ENCODE peak calls at places on chromosomes 13 and 19, in five cellular contexts. One of them, this sample, is unnamed.

GRCh38 chr19:15437355-15438123 is 12.2 kb downstream of the WIZ start:
- DNase-seq in fibroblast of pulmonary artery: peak
- DNase-seq in breast epithelium: no peak
- DNase-seq in CD4-positive, alpha-beta T cell: no peak
- DNase-seq in neural progenitor cell: no peak
- DNase-seq in this sample: no peak

GRCh38 chr13:30520571-30520970 is 54.8 kb upstream of the HMGB1 start:
- DNase-seq in fibroblast of pulmonary artery: peak
- DNase-seq in breast epithelium: no peak
- DNase-seq in neural progenitor cell: no peak
- DNase-seq in CD4-positive, alpha-beta T cell: no peak
- DNase-seq in this sample: peak

GRCh38 chr13:37348916-37349653 is 243.6 kb upstream of the CSNK1A1L start:
- DNase-seq in CD4-positive, alpha-beta T cell: no peak
- DNase-seq in fibroblast of pulmonary artery: no peak
- DNase-seq in neural progenitor cell: no peak
- DNase-seq in breast epithelium: no peak
- DNase-seq in this sample: no peak

GRCh38 chr13:89930861-89931260 is 1416.6 kb upstream of the MIR17HG start:
- DNase-seq in breast epithelium: no peak
- DNase-seq in fibroblast of pulmonary artery: no peak
- DNase-seq in CD4-positive, alpha-beta T cell: no peak
- DNase-seq in neural progenitor cell: no peak
- DNase-seq in this sample: no peak

GRCh38 chr19:31260171-31260933 is 88.9 kb downstream of the TSHZ3 start:
- DNase-seq in breast epithelium: no peak
- DNase-seq in CD4-positive, alpha-beta T cell: no peak
- DNase-seq in neural progenitor cell: no peak
- DNase-seq in fibroblast of pulmonary artery: no peak
- DNase-seq in this sample: no peak

GRCh38 chr19:33796164-33797100 is at the start of gene KCTD15:
- DNase-seq in fibroblast of pulmonary artery: peak
- DNase-seq in breast epithelium: no peak
- DNase-seq in neural progenitor cell: peak
- DNase-seq in CD4-positive, alpha-beta T cell: no peak
- DNase-seq in this sample: peak

GRCh38 chr19:54390942-54391577 is 24.2 kb upstream of the TTYH1 start:
- DNase-seq in CD4-positive, alpha-beta T cell: peak
- DNase-seq in fibroblast of pulmonary artery: peak
- DNase-seq in breast epithelium: no peak
- DNase-seq in neural progenitor cell: peak
- DNase-seq in this sample: peak

GRCh38 chr13:74987124-74987690 is 494.8 kb downstream of the TBC1D4 start:
- DNase-seq in CD4-positive, alpha-beta T cell: no peak
- DNase-seq in neural progenitor cell: no peak
- DNase-seq in breast epithelium: no peak
- DNase-seq in fibroblast of pulmonary artery: no peak
- DNase-seq in this sample: no peak

GRCh38 chr19:5829567-5830315 is 9.8 kb downstream of the FUT6 start:
- DNase-seq in neural progenitor cell: no peak
- DNase-seq in fibroblast of pulmonary artery: no peak
- DNase-seq in breast epithelium: no peak
- DNase-seq in CD4-positive, alpha-beta T cell: no peak
- DNase-seq in this sample: no peak

GRCh38 chr13:59439776-59440428 is 723.8 kb downstream of the DIAPH3 start:
- DNase-seq in CD4-positive, alpha-beta T cell: no peak
- DNase-seq in fibroblast of pulmonary artery: no peak
- DNase-seq in breast epithelium: no peak
- DNase-seq in neural progenitor cell: no peak
- DNase-seq in this sample: no peak

GRCh38 chr19:6006896-6007295 is 29.0 kb upstream of the RANBP3 start:
- DNase-seq in fibroblast of pulmonary artery: no peak
- DNase-seq in neural progenitor cell: no peak
- DNase-seq in breast epithelium: no peak
- DNase-seq in CD4-positive, alpha-beta T cell: no peak
- DNase-seq in this sample: no peak

GRCh38 chr19:14086098-14086497 is 515 bp upstream of the C19orf67 start:
- DNase-seq in CD4-positive, alpha-beta T cell: no peak
- DNase-seq in fibroblast of pulmonary artery: no peak
- DNase-seq in breast epithelium: no peak
- DNase-seq in neural progenitor cell: no peak
- DNase-seq in this sample: no peak

GRCh38 chr13:109730832-109731335 is 55.5 kb downstream of the IRS2 start:
- DNase-seq in fibroblast of pulmonary artery: peak
- DNase-seq in CD4-positive, alpha-beta T cell: no peak
- DNase-seq in neural progenitor cell: no peak
- DNase-seq in breast epithelium: no peak
- DNase-seq in this sample: no peak

GRCh38 chr13:75760182-75760981 is 124.3 kb downstream of the LMO7 start:
- DNase-seq in breast epithelium: no peak
- DNase-seq in neural progenitor cell: no peak
- DNase-seq in CD4-positive, alpha-beta T cell: no peak
- DNase-seq in fibroblast of pulmonary artery: no peak
- DNase-seq in this sample: peak

GRCh38 chr19:48400018-48400742 is 6.7 kb downstream of the GRIN2D start:
- DNase-seq in CD4-positive, alpha-beta T cell: no peak
- DNase-seq in neural progenitor cell: peak
- DNase-seq in breast epithelium: no peak
- DNase-seq in fibroblast of pulmonary artery: peak
- DNase-seq in this sample: peak

GRCh38 chr13:75180805-75181455 is 301.0 kb downstream of the TBC1D4 start:
- DNase-seq in neural progenitor cell: no peak
- DNase-seq in CD4-positive, alpha-beta T cell: no peak
- DNase-seq in fibroblast of pulmonary artery: peak
- DNase-seq in breast epithelium: no peak
- DNase-seq in this sample: peak

GRCh38 chr13:51829236-51829899 is 15.6 kb downstream of the TMEM272 start:
- DNase-seq in CD4-positive, alpha-beta T cell: no peak
- DNase-seq in fibroblast of pulmonary artery: no peak
- DNase-seq in breast epithelium: no peak
- DNase-seq in neural progenitor cell: no peak
- DNase-seq in this sample: no peak

GRCh38 chr19:49335071-49335783 is at the start of gene CD37:
- DNase-seq in fibroblast of pulmonary artery: no peak
- DNase-seq in neural progenitor cell: no peak
- DNase-seq in CD4-positive, alpha-beta T cell: peak
- DNase-seq in breast epithelium: peak
- DNase-seq in this sample: no peak

GRCh38 chr13:93727301-93728141 is 500.9 kb downstream of the GPC6 start:
- DNase-seq in breast epithelium: no peak
- DNase-seq in neural progenitor cell: no peak
- DNase-seq in fibroblast of pulmonary artery: peak
- DNase-seq in CD4-positive, alpha-beta T cell: no peak
- DNase-seq in this sample: peak

GRCh38 chr19:9323557-9323918 is 441 bp upstream of the ZNF559 start:
- DNase-seq in breast epithelium: peak
- DNase-seq in neural progenitor cell: no peak
- DNase-seq in fibroblast of pulmonary artery: peak
- DNase-seq in CD4-positive, alpha-beta T cell: no peak
- DNase-seq in this sample: no peak

GRCh38 chr19:11633223-11633622 is 35.9 kb downstream of the ZNF627 start:
- DNase-seq in breast epithelium: no peak
- DNase-seq in CD4-positive, alpha-beta T cell: no peak
- DNase-seq in fibroblast of pulmonary artery: no peak
- DNase-seq in neural progenitor cell: no peak
- DNase-seq in this sample: no peak

GRCh38 chr13:49633687-49634086 is 5.4 kb downstream of the ARL11 start:
- DNase-seq in neural progenitor cell: no peak
- DNase-seq in CD4-positive, alpha-beta T cell: no peak
- DNase-seq in breast epithelium: no peak
- DNase-seq in fibroblast of pulmonary artery: no peak
- DNase-seq in this sample: no peak

GRCh38 chr13:108460043-108460442 is 169.4 kb upstream of the MYO16 start:
- DNase-seq in CD4-positive, alpha-beta T cell: no peak
- DNase-seq in neural progenitor cell: no peak
- DNase-seq in fibroblast of pulmonary artery: no peak
- DNase-seq in breast epithelium: no peak
- DNase-seq in this sample: no peak

GRCh38 chr13:108463365-108463764 is 166.0 kb upstream of the MYO16 start:
- DNase-seq in CD4-positive, alpha-beta T cell: no peak
- DNase-seq in breast epithelium: no peak
- DNase-seq in neural progenitor cell: no peak
- DNase-seq in fibroblast of pulmonary artery: peak
- DNase-seq in this sample: peak
- TF ChIP-seq CTCF in CD4-positive, alpha-beta T cell: no peak
- TF ChIP-seq CTCF in breast epithelium: no peak
- TF ChIP-seq CTCF in neural progenitor cell: no peak
- TF ChIP-seq CTCF in fibroblast of pulmonary artery: no peak
- TF ChIP-seq CTCF in this sample: no peak

DNA sequence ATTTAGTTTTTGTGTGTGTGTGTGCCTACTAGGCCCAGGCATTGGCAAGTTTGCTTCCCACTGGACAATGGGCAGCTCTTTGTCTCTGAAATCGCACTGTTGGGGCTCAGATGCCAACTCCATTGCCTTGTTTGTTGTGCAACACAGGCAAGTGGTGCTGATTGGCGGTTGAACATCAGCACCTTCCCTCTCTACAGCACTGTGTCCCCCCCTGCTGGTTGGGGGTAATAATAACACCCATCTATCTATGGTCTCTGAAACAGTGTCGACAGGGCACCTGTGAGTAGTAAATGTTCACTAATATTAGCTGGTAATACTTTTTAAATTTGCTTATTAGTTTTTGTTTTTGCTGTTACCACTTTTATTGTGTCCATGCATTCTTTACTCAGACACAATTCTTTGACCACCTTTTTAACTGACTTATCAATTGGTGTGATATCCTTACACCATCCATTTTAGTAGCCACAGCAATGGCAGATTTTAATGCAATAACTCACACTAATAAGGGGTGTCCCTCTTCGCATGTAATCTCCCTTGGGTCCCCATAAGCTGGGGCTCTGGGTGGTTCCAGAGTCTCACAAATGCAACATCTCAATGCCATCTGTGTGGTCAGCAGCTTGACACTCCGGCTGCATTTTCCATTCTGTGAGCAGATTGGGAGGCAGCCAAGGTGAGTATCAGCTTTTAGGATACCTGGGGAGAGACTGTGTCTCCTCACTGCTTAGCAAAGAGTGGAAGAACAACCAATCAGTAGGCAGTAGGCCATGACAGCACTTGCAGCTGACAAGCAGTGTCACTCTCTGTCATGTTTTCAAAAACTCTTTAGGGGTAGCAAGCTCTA is 47.7 kb upstream of the UQCRFS1 start:
- DNase-seq in breast epithelium: no peak
- DNase-seq in fibroblast of pulmonary artery: peak
- DNase-seq in neural progenitor cell: peak
- DNase-seq in CD4-positive, alpha-beta T cell: no peak
- DNase-seq in this sample: peak
- TF ChIP-seq CTCF in breast epithelium: peak
- TF ChIP-seq CTCF in fibroblast of pulmonary artery: peak
- TF ChIP-seq CTCF in neural progenitor cell: peak
- TF ChIP-seq CTCF in CD4-positive, alpha-beta T cell: no peak
- TF ChIP-seq CTCF in this sample: peak

GRCh38 chr19:2497186-2497585 is 21.3 kb downstream of the GADD45B start:
- DNase-seq in breast epithelium: no peak
- DNase-seq in CD4-positive, alpha-beta T cell: no peak
- DNase-seq in neural progenitor cell: no peak
- DNase-seq in fibroblast of pulmonary artery: no peak
- DNase-seq in this sample: no peak

GRCh38 chr19:2495651-2496316 is 19.9 kb downstream of the GADD45B start:
- DNase-seq in neural progenitor cell: no peak
- DNase-seq in breast epithelium: peak
- DNase-seq in CD4-positive, alpha-beta T cell: no peak
- DNase-seq in fibroblast of pulmonary artery: no peak
- DNase-seq in this sample: peak

GRCh38 chr19:2494084-2494446 is 18.1 kb downstream of the GADD45B start:
- DNase-seq in neural progenitor cell: no peak
- DNase-seq in fibroblast of pulmonary artery: peak
- DNase-seq in CD4-positive, alpha-beta T cell: no peak
- DNase-seq in breast epithelium: no peak
- DNase-seq in this sample: peak

GRCh38 chr19:2494447-2495129 is 18.7 kb downstream of the GADD45B start:
- DNase-seq in CD4-positive, alpha-beta T cell: peak
- DNase-seq in breast epithelium: peak
- DNase-seq in fibroblast of pulmonary artery: peak
- DNase-seq in neural progenitor cell: peak
- DNase-seq in this sample: peak

DNA sequence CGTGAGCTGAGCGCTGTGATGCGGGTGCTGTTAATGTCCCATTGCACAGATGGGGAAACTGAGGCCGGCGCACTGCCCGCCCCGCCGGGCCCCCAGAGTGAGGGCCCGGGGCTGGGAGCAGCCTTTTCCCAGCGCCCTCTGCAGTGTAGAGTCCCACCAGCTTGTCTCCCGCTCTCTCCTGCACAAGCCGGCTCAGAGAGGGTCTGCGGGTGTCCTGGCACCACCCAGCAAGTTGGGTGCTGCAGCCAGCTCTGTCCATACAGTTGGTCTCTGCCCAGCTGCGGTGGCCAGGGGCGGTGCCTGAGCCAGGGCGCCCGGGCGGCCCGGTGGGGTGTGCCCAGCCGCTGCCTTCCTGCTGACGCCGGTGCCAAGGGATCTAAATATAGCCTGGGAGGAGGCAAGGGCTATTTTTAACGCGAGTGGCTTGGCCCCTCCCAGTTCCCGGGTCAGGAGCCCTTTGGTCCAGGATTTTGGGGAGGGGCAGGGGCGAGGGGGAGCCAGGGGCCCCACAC is 19.3 kb downstream of the GADD45B start:
- DNase-seq in fibroblast of pulmonary artery: peak
- DNase-seq in breast epithelium: peak
- DNase-seq in neural progenitor cell: peak
- DNase-seq in CD4-positive, alpha-beta T cell: no peak
- DNase-seq in this sample: peak
- TF ChIP-seq CTCF in fibroblast of pulmonary artery: no peak
- TF ChIP-seq CTCF in breast epithelium: no peak
- TF ChIP-seq CTCF in neural progenitor cell: no peak
- TF ChIP-seq CTCF in CD4-positive, alpha-beta T cell: no peak
- TF ChIP-seq CTCF in this sample: no peak

GRCh38 chr19:8097198-8097597 is 44.6 kb downstream of the CCL25 start:
- DNase-seq in breast epithelium: no peak
- DNase-seq in CD4-positive, alpha-beta T cell: no peak
- DNase-seq in fibroblast of pulmonary artery: no peak
- DNase-seq in neural progenitor cell: no peak
- DNase-seq in this sample: no peak

GRCh38 chr19:8095354-8095886 is 42.9 kb downstream of the CCL25 start:
- DNase-seq in CD4-positive, alpha-beta T cell: no peak
- DNase-seq in neural progenitor cell: no peak
- DNase-seq in fibroblast of pulmonary artery: no peak
- DNase-seq in breast epithelium: no peak
- DNase-seq in this sample: no peak

GRCh38 chr19:8094336-8094735 is 41.8 kb downstream of the CCL25 start:
- DNase-seq in CD4-positive, alpha-beta T cell: no peak
- DNase-seq in fibroblast of pulmonary artery: no peak
- DNase-seq in breast epithelium: no peak
- DNase-seq in neural progenitor cell: no peak
- DNase-seq in this sample: no peak

GRCh38 chr19:8097681-8098567 is 45.4 kb downstream of the CCL25 start:
- DNase-seq in CD4-positive, alpha-beta T cell: no peak
- DNase-seq in neural progenitor cell: no peak
- DNase-seq in fibroblast of pulmonary artery: no peak
- DNase-seq in breast epithelium: no peak
- DNase-seq in this sample: no peak

DNA sequence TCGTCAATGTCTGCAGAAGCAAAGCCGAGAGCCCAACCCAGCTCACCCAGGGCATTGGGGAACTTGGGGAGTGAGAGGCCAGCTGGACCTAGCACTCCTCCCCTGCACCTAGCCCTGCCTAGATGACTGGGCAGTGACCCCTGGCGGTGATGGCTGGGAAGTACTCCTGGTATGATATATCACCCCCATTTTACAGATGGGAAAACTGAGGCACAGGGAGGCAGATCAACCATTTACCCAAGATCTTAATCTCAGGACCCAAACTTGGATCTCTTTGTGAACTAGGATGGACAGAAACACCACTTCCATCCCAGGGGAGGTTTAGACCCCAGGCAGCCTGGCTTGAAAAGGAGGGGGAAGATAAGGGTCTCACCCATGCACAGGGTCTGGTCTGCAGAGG is 43.5 kb downstream of the CCL25 start:
- DNase-seq in neural progenitor cell: no peak
- DNase-seq in CD4-positive, alpha-beta T cell: no peak
- DNase-seq in fibroblast of pulmonary artery: no peak
- DNase-seq in breast epithelium: no peak
- DNase-seq in this sample: no peak
- TF ChIP-seq CTCF in neural progenitor cell: no peak
- TF ChIP-seq CTCF in CD4-positive, alpha-beta T cell: no peak
- TF ChIP-seq CTCF in fibroblast of pulmonary artery: no peak
- TF ChIP-seq CTCF in breast epithelium: no peak
- TF ChIP-seq CTCF in this sample: no peak